ENCODE peak calls at places on chromosomes 12 and 14, in seven cellular contexts. One of them, this sample, is unnamed.

GRCh38 chr14:92969470-92970232 is 46.7 kb downstream of the CHGA start:
- DNase-seq in H9: no peak
- DNase-seq in nephron progenitor cell: no peak
- DNase-seq in AG09309: no peak
- DNase-seq in tibial nerve: no peak
- DNase-seq in cardiac fibroblast: no peak
- DNase-seq in kidney: peak; percentile 86
- DNase-seq in this sample: peak; percentile 87

GRCh38 chr12:82529096-82529495 is 157.6 kb upstream of the TMTC2 start:
- DNase-seq in H9: no peak
- DNase-seq in nephron progenitor cell: no peak
- DNase-seq in AG09309: no peak
- DNase-seq in tibial nerve: no peak
- DNase-seq in cardiac fibroblast: no peak
- DNase-seq in kidney: no peak
- DNase-seq in this sample: no peak

GRCh38 chr12:93790472-93791152 is 113.4 kb downstream of the CRADD start:
- DNase-seq in H9: no peak
- DNase-seq in nephron progenitor cell: no peak
- DNase-seq in AG09309: no peak
- DNase-seq in tibial nerve: no peak
- DNase-seq in cardiac fibroblast: peak; percentile 88
- DNase-seq in kidney: no peak
- DNase-seq in this sample: no peak

GRCh38 chr12:89678225-89678624 is 30.4 kb downstream of the ATP2B1 start:
- DNase-seq in H9: no peak
- DNase-seq in nephron progenitor cell: no peak
- DNase-seq in AG09309: no peak
- DNase-seq in tibial nerve: no peak
- DNase-seq in cardiac fibroblast: no peak
- DNase-seq in kidney: no peak
- DNase-seq in this sample: no peak

GRCh38 chr14:95472819-95473251 is 43.6 kb downstream of the SYNE3 start:
- DNase-seq in H9: no peak
- DNase-seq in nephron progenitor cell: no peak
- DNase-seq in AG09309: no peak
- DNase-seq in tibial nerve: no peak
- DNase-seq in cardiac fibroblast: no peak
- DNase-seq in kidney: peak; percentile 55
- DNase-seq in this sample: no peak

GRCh38 chr14:99777956-99778355 is 15.3 kb upstream of the EML1 start:
- DNase-seq in H9: no peak
- DNase-seq in nephron progenitor cell: no peak
- DNase-seq in AG09309: no peak
- DNase-seq in tibial nerve: no peak
- DNase-seq in cardiac fibroblast: no peak
- DNase-seq in kidney: no peak
- DNase-seq in this sample: no peak

GRCh38 chr12:80216890-80217559 is 117.7 kb downstream of the OTOGL start:
- DNase-seq in H9: peak; percentile 28
- DNase-seq in nephron progenitor cell: no peak
- DNase-seq in AG09309: no peak
- DNase-seq in tibial nerve: no peak
- DNase-seq in cardiac fibroblast: peak; percentile 8
- DNase-seq in kidney: no peak
- DNase-seq in this sample: no peak

GRCh38 chr12:132827763-132828703 is 636 bp downstream of the GOLGA3 start:
- DNase-seq in H9: no peak
- DNase-seq in nephron progenitor cell: no peak
- DNase-seq in AG09309: peak; percentile 38
- DNase-seq in tibial nerve: no peak
- DNase-seq in cardiac fibroblast: peak; percentile 74
- DNase-seq in kidney: peak; percentile 85
- DNase-seq in this sample: no peak

GRCh38 chr14:105153331-105153731 is 15.2 kb downstream of the JAG2 start:
- DNase-seq in H9: no peak
- DNase-seq in nephron progenitor cell: peak; percentile 42
- DNase-seq in AG09309: no peak
- DNase-seq in tibial nerve: no peak
- DNase-seq in cardiac fibroblast: no peak
- DNase-seq in kidney: peak; percentile 85
- DNase-seq in this sample: peak; percentile 79

GRCh38 chr12:116539361-116539771 is 19.8 kb upstream of the MAP1LC3B2 start:
- DNase-seq in H9: no peak
- DNase-seq in nephron progenitor cell: no peak
- DNase-seq in AG09309: no peak
- DNase-seq in tibial nerve: no peak
- DNase-seq in cardiac fibroblast: peak; percentile 44
- DNase-seq in kidney: no peak
- DNase-seq in this sample: no peak

GRCh38 chr12:43329381-43329780 is 222.6 kb downstream of the ADAMTS20 start:
- DNase-seq in H9: no peak
- DNase-seq in nephron progenitor cell: no peak
- DNase-seq in AG09309: no peak
- DNase-seq in tibial nerve: no peak
- DNase-seq in cardiac fibroblast: no peak
- DNase-seq in kidney: no peak
- DNase-seq in this sample: no peak

GRCh38 chr12:18382486-18382885 is 121.2 kb downstream of the PIK3C2G start:
- DNase-seq in H9: no peak
- DNase-seq in nephron progenitor cell: no peak
- DNase-seq in AG09309: peak; percentile 42
- DNase-seq in tibial nerve: no peak
- DNase-seq in cardiac fibroblast: peak; percentile 73
- DNase-seq in kidney: no peak
- DNase-seq in this sample: no peak

GRCh38 chr14:80714489-80714888 is 227.0 kb downstream of the CEP128 start:
- DNase-seq in H9: no peak
- DNase-seq in nephron progenitor cell: no peak
- DNase-seq in AG09309: no peak
- DNase-seq in tibial nerve: no peak
- DNase-seq in cardiac fibroblast: no peak
- DNase-seq in kidney: no peak
- DNase-seq in this sample: no peak

GRCh38 chr14:89598548-89599186 is 181.6 kb upstream of the FOXN3 start:
- DNase-seq in H9: no peak
- DNase-seq in nephron progenitor cell: no peak
- DNase-seq in AG09309: no peak
- DNase-seq in tibial nerve: no peak
- DNase-seq in cardiac fibroblast: peak; percentile 21
- DNase-seq in kidney: no peak
- DNase-seq in this sample: no peak

GRCh38 chr12:30450872-30451271 is 244.8 kb downstream of the IPO8 start:
- DNase-seq in H9: no peak
- DNase-seq in nephron progenitor cell: no peak
- DNase-seq in AG09309: no peak
- DNase-seq in tibial nerve: no peak
- DNase-seq in cardiac fibroblast: peak; percentile 77
- DNase-seq in kidney: no peak
- DNase-seq in this sample: no peak

GRCh38 chr12:90652280-90652679 is 302.7 kb downstream of the CCER1 start:
- DNase-seq in H9: peak; percentile 31
- DNase-seq in nephron progenitor cell: no peak
- DNase-seq in AG09309: no peak
- DNase-seq in tibial nerve: no peak
- DNase-seq in cardiac fibroblast: no peak
- DNase-seq in kidney: no peak
- DNase-seq in this sample: no peak

GRCh38 chr14:102182190-102182589 is 42.5 kb downstream of the WDR20 start:
- DNase-seq in H9: no peak
- DNase-seq in nephron progenitor cell: no peak
- DNase-seq in AG09309: peak; percentile 35
- DNase-seq in tibial nerve: no peak
- DNase-seq in cardiac fibroblast: peak; percentile 40
- DNase-seq in kidney: no peak
- DNase-seq in this sample: no peak

GRCh38 chr14:104598039-104598438 is 6.5 kb downstream of the TMEM179 start:
- DNase-seq in H9: no peak
- DNase-seq in nephron progenitor cell: no peak
- DNase-seq in AG09309: no peak
- DNase-seq in tibial nerve: no peak
- DNase-seq in cardiac fibroblast: no peak
- DNase-seq in kidney: no peak
- DNase-seq in this sample: peak; percentile 47

GRCh38 chr12:72275551-72275950 is 3.4 kb downstream of the TRHDE start:
- DNase-seq in H9: no peak
- DNase-seq in nephron progenitor cell: no peak
- DNase-seq in AG09309: no peak
- DNase-seq in tibial nerve: no peak
- DNase-seq in cardiac fibroblast: no peak
- DNase-seq in kidney: no peak
- DNase-seq in this sample: no peak

GRCh38 chr14:102736956-102737355 is 40.3 kb upstream of the TRAF3 start:
- DNase-seq in H9: no peak
- DNase-seq in nephron progenitor cell: no peak
- DNase-seq in AG09309: no peak
- DNase-seq in tibial nerve: no peak
- DNase-seq in cardiac fibroblast: no peak
- DNase-seq in kidney: no peak
- DNase-seq in this sample: peak; percentile 30

GRCh38 chr12:62758216-62758615 is 176.7 kb downstream of the PPM1H start:
- DNase-seq in H9: no peak
- DNase-seq in nephron progenitor cell: no peak
- DNase-seq in AG09309: no peak
- DNase-seq in tibial nerve: no peak
- DNase-seq in cardiac fibroblast: no peak
- DNase-seq in kidney: no peak
- DNase-seq in this sample: no peak

GRCh38 chr14:64734990-64735389 is 30.8 kb downstream of the PLEKHG3 start:
- DNase-seq in H9: no peak
- DNase-seq in nephron progenitor cell: no peak
- DNase-seq in AG09309: no peak
- DNase-seq in tibial nerve: peak; percentile 28
- DNase-seq in cardiac fibroblast: no peak
- DNase-seq in kidney: peak; percentile 6
- DNase-seq in this sample: no peak

GRCh38 chr14:22627506-22628263 is 16.5 kb downstream of the OR6J1 start:
- DNase-seq in H9: no peak
- DNase-seq in nephron progenitor cell: no peak
- DNase-seq in AG09309: no peak
- DNase-seq in tibial nerve: no peak
- DNase-seq in cardiac fibroblast: no peak
- DNase-seq in kidney: no peak
- DNase-seq in this sample: no peak

GRCh38 chr12:8950702-8951478 is 1.4 kb upstream of the M6PR start:
- DNase-seq in H9: no peak
- DNase-seq in nephron progenitor cell: no peak
- DNase-seq in AG09309: no peak
- DNase-seq in tibial nerve: no peak
- DNase-seq in cardiac fibroblast: no peak
- DNase-seq in kidney: no peak
- DNase-seq in this sample: no peak

DNA sequence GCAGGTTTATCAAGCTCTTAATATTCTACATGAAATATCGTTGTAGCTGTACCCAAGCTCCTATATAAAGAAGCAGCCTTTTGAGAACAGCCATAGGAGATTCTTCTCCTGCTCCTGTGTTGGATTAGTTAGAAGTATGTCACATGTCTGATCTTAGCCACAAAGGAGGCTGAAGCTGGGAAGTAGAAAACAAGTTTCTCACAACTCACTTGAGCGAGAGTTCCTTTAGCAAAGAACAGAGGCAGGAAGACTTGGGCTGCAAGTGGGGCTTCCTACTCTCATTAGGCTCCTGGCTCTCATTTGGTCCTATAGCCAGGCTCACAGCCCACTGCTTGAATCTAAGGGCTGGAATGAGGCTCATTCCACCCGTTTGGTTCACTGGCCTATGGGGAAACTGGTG is 281.9 kb downstream of the BTG1 start:
- DNase-seq in H9: no peak
- DNase-seq in nephron progenitor cell: no peak
- DNase-seq in AG09309: no peak
- DNase-seq in tibial nerve: no peak
- DNase-seq in cardiac fibroblast: no peak
- DNase-seq in kidney: no peak
- DNase-seq in this sample: no peak
- TF ChIP-seq CTCF in H9: no peak
- TF ChIP-seq CTCF in nephron progenitor cell: no peak
- TF ChIP-seq CTCF in AG09309: no peak
- TF ChIP-seq CTCF in tibial nerve: no peak
- TF ChIP-seq CTCF in cardiac fibroblast: no peak
- TF ChIP-seq CTCF in kidney: no peak
- TF ChIP-seq CTCF in this sample: no peak

DNA sequence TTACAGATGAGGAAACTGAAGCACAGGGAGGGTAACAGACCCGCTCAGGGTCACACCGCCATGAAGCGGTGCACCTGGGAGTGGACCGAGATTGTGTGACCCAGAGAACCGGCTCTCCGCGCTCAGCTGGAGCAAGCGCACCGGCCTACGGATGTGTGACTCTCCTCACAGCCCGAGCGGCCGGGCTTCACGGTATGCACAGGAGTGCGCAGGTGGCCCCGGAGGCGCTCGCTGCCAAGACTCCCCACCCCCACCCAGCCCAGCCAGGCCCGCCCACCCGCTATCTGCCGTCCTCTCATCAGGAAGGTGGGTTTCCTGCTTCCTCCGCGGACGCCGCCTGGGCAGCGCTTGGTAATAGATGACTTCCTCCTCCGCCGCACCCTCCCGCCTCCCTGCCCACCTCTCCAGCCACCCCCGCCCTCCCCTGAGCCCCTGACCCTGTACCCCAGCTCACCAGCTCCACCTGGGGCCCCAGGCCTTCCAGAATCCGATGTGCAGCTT is 110.7 kb downstream of the NCOR2 start:
- DNase-seq in H9: no peak
- DNase-seq in nephron progenitor cell: no peak
- DNase-seq in AG09309: no peak
- DNase-seq in tibial nerve: no peak
- DNase-seq in cardiac fibroblast: no peak
- DNase-seq in kidney: peak; percentile 90
- DNase-seq in this sample: peak; percentile 82
- TF ChIP-seq CTCF in H9: no peak
- TF ChIP-seq CTCF in nephron progenitor cell: no peak
- TF ChIP-seq CTCF in AG09309: no peak
- TF ChIP-seq CTCF in tibial nerve: no peak
- TF ChIP-seq CTCF in cardiac fibroblast: no peak
- TF ChIP-seq CTCF in kidney: no peak
- TF ChIP-seq CTCF in this sample: no peak

DNA sequence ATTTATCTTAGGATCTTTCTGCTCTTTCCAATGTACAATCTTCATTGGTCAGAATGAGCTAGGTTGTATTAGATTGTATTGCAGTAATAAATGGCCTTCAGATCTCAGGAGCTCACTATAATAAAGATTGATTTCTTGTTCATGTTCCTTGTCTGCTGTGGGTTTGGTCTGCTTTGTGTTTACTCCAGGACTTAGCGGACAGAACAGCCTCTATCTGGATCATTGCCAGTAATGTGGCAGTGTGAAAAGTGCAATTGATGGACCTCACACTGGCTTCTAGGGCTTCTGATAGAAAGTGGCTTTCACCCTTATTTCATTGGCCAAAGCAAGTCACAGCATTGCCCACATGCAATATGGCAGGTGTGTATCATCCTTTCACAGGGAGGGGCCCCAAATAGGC is 81.2 kb downstream of the BTG1 start:
- DNase-seq in H9: no peak
- DNase-seq in nephron progenitor cell: no peak
- DNase-seq in AG09309: no peak
- DNase-seq in tibial nerve: no peak
- DNase-seq in cardiac fibroblast: no peak
- DNase-seq in kidney: no peak
- DNase-seq in this sample: no peak
- TF ChIP-seq CTCF in H9: no peak
- TF ChIP-seq CTCF in nephron progenitor cell: no peak
- TF ChIP-seq CTCF in AG09309: no peak
- TF ChIP-seq CTCF in tibial nerve: no peak
- TF ChIP-seq CTCF in cardiac fibroblast: no peak
- TF ChIP-seq CTCF in kidney: no peak
- TF ChIP-seq CTCF in this sample: no peak

GRCh38 chr12:51926718-51927117 is 19.4 kb downstream of the ACVRL1 start:
- DNase-seq in H9: peak; percentile 74
- DNase-seq in nephron progenitor cell: no peak
- DNase-seq in AG09309: no peak
- DNase-seq in tibial nerve: no peak
- DNase-seq in cardiac fibroblast: peak; percentile 68
- DNase-seq in kidney: no peak
- DNase-seq in this sample: no peak
- TF ChIP-seq CTCF in H9: peak; percentile 78
- TF ChIP-seq CTCF in nephron progenitor cell: peak; percentile 49
- TF ChIP-seq CTCF in AG09309: peak; percentile 44
- TF ChIP-seq CTCF in tibial nerve: peak; percentile 30
- TF ChIP-seq CTCF in cardiac fibroblast: peak; percentile 70
- TF ChIP-seq CTCF in kidney: peak; percentile 68
- TF ChIP-seq CTCF in this sample: peak; percentile 61

This sample was measured in chondrocyte.